ENCODE peak calls at places on chromosome 18, in ten cellular contexts. Y is coronary artery, L is astrocyte of the spinal cord, G is fibroblast of lung, A is cardiac muscle cell, N is prostate gland, D is GM13977, Z is HCT116, C is epithelial cell of proximal tubule, P is type B pancreatic cell. S is an unnamed sample.

GRCh38 chr18:41121116-41121826 is 833.8 kb upstream of the PIK3C3 start:
- DNase-seq in Y (no peak), L (peak; percentile 89), G (peak; percentile 91), A (no peak), N (peak; percentile 4), D (no peak), Z (no peak), C (no peak), P (no peak), S (no peak)

GRCh38 chr18:51385270-51385669 is 187.8 kb upstream of the MEX3C start:
- DNase-seq in Y (no peak), L (no peak), G (no peak), A (no peak), N (no peak), D (no peak), Z (no peak), C (no peak), P (no peak), S (no peak)

GRCh38 chr18:9135912-9136314 is 668 bp upstream of the ANKRD12 start:
- DNase-seq in Y (no peak), L (no peak), G (no peak), A (no peak), N (no peak), D (peak; percentile 18), Z (peak; percentile 43), C (no peak), P (peak; percentile 74), S (no peak)

GRCh38 chr18:28177828-28178635 is 1.1 kb upstream of the CDH2 start:
- DNase-seq in Y (peak; percentile 78), L (peak; percentile 70), G (peak; percentile 75), A (peak; percentile 89), N (peak; percentile 10), D (peak; percentile 48), Z (no peak), C (no peak), P (peak; percentile 85), S (peak; percentile 22)

GRCh38 chr18:62912885-62913284 is 197.5 kb downstream of the PHLPP1 start:
- DNase-seq in Y (no peak), L (no peak), G (no peak), A (no peak), N (no peak), D (no peak), Z (no peak), C (no peak), P (no peak), S (no peak)

GRCh38 chr18:21305621-21306020 is 63.6 kb downstream of the GREB1L start:
- DNase-seq in Y (no peak), L (no peak), G (no peak), A (no peak), N (no peak), D (no peak), Z (no peak), C (no peak), P (no peak), S (no peak)

GRCh38 chr18:47036298-47036874 is 965 bp upstream of the ELOA2 start:
- DNase-seq in Y (no peak), L (peak; percentile 13), G (peak; percentile 17), A (peak; percentile 25), N (no peak), D (peak; percentile 51), Z (peak; percentile 29), C (no peak), P (no peak), S (peak; percentile 34)

GRCh38 chr18:40949138-40949949 is 1005.7 kb upstream of the PIK3C3 start:
- DNase-seq in Y (no peak), L (no peak), G (no peak), A (no peak), N (no peak), D (no peak), Z (no peak), C (no peak), P (no peak), S (no peak)

GRCh38 chr18:370753-371615 is 103.1 kb upstream of the THOC1 start:
- DNase-seq in Y (no peak), L (no peak), G (no peak), A (no peak), N (no peak), D (no peak), Z (no peak), C (no peak), P (no peak), S (no peak)

GRCh38 chr18:62045316-62045715 is 141.5 kb downstream of the PIGN start:
- DNase-seq in Y (no peak), L (no peak), G (no peak), A (no peak), N (no peak), D (no peak), Z (no peak), C (no peak), P (no peak), S (no peak)

GRCh38 chr18:7596133-7596532 is 29.0 kb downstream of the PTPRM start:
- DNase-seq in Y (no peak), L (no peak), G (no peak), A (no peak), N (no peak), D (no peak), Z (no peak), C (no peak), P (no peak), S (no peak)

GRCh38 chr18:72273025-72273424 is 271.1 kb downstream of the CBLN2 start:
- DNase-seq in Y (no peak), L (no peak), G (no peak), A (no peak), N (no peak), D (no peak), Z (no peak), C (no peak), P (no peak), S (no peak)

GRCh38 chr18:60446821-60447220 is 74.2 kb upstream of the MC4R start:
- DNase-seq in Y (no peak), L (peak; percentile 26), G (peak; percentile 33), A (peak; percentile 7), N (no peak), D (no peak), Z (no peak), C (no peak), P (no peak), S (no peak)

GRCh38 chr18:76977108-76977621 is 154.8 kb downstream of the ZNF236 start:
- DNase-seq in Y (peak; percentile 61), L (no peak), G (no peak), A (no peak), N (no peak), D (no peak), Z (no peak), C (no peak), P (peak; percentile 53), S (no peak)

GRCh38 chr18:77899972-77900754 is 650.5 kb downstream of the GALR1 start:
- DNase-seq in Y (no peak), L (peak; percentile 7), G (peak; percentile 18), A (peak; percentile 81), N (no peak), D (peak; percentile 77), Z (no peak), C (no peak), P (no peak), S (peak; percentile 66)

GRCh38 chr18:13538630-13539029 is 187.7 kb downstream of the FAM210A start:
- DNase-seq in Y (peak; percentile 35), L (no peak), G (no peak), A (no peak), N (no peak), D (no peak), Z (no peak), C (no peak), P (no peak), S (no peak)

GRCh38 chr18:49094979-49095632 is 144.3 kb upstream of the SMAD7 start:
- DNase-seq in Y (no peak), L (peak; percentile 80), G (peak; percentile 88), A (no peak), N (no peak), D (no peak), Z (no peak), C (no peak), P (no peak), S (no peak)

GRCh38 chr18:43625582-43625981 is 348.3 kb upstream of the SYT4 start:
- DNase-seq in Y (no peak), L (no peak), G (no peak), A (no peak), N (no peak), D (no peak), Z (no peak), C (no peak), P (no peak), S (no peak)

GRCh38 chr18:3221496-3221895 is 1.7 kb upstream of the MYOM1 start:
- DNase-seq in Y (no peak), L (no peak), G (no peak), A (no peak), N (no peak), D (no peak), Z (no peak), C (no peak), P (no peak), S (no peak)
- TF ChIP-seq CTCF in Y (no peak), L (no peak), G (no peak), A (no peak), N (no peak), D (no peak), Z (no peak), C (no peak), P (no peak), S (no peak)

DNA sequence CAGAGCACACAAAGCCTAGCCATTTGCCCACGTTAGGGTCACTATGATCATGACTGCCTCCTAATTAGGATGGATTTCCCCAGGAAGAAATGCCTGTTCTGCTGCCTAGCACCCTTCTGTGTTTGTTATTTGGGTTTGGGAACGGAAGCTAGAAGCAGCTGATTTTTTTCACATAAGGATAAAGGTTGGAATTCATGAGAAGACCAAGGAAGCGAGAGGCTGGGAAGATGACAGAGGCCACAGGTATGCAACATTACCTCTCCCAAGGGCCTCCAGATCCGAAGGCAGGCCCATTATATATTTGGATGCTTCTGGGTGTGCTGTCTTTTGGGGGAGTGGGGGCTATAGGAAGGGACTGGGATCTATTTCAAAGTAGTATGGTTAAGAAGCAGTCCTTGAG is 204.7 kb downstream of the FBXO15 start:
- DNase-seq in Y (no peak), L (no peak), G (no peak), A (no peak), N (no peak), D (no peak), Z (no peak), C (no peak), P (no peak), S (no peak)
- TF ChIP-seq CTCF in Y (no peak), L (no peak), G (no peak), A (no peak), N (no peak), D (no peak), Z (no peak), C (no peak), P (no peak), S (no peak)

GRCh38 chr18:79517322-79517721 is 121.6 kb downstream of the NFATC1 start:
- DNase-seq in Y (peak; percentile 45), L (no peak), G (no peak), A (no peak), N (no peak), D (no peak), Z (no peak), C (no peak), P (no peak), S (no peak)
- TF ChIP-seq CTCF in Y (no peak), L (no peak), G (no peak), A (no peak), N (no peak), D (no peak), Z (peak; percentile 3), C (no peak), P (no peak), S (no peak)

DNA sequence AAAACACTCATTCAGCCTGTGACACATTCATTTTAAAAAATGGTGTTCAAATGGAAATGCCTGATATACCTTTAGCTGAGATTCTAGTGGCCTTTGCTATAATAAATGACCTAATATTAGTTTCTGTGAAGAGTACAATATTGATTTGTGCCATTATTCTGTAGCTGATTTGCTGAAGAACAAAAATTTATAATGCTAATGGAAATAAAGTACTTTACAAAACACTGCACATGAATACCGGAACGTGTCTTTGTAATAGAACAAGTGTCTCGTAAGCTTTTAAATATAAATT is 138.7 kb downstream of the WDR7 start:
- DNase-seq in Y (no peak), L (no peak), G (no peak), A (no peak), N (no peak), D (no peak), Z (no peak), C (no peak), P (no peak), S (no peak)
- TF ChIP-seq CTCF in Y (no peak), L (no peak), G (no peak), A (no peak), N (no peak), D (no peak), Z (no peak), C (no peak), P (peak; percentile 12), S (no peak)

S was measured in GM10248.